ENCODE peak calls at places on chromosome X, in eight cellular contexts. C is SW 1271, Y is ascending aorta, R is bronchial epithelial cell, A is ACHN, X is fibroblast of mammary gland, D is H7, L is breast epithelium. S is an unnamed sample.
A peak's percentile ranks its signal among the peaks of the same experiment; 100 is the strongest.

GRCh38 chrX:116409224-116409623 is 27.2 kb upstream of the SLC6A14 start:
- DNase-seq in X (no peak), D (no peak), Y (no peak), A (no peak), C (no peak), L (no peak), R (no peak), S (no peak)

GRCh38 chrX:14032383-14032782 is 2.7 kb upstream of the GEMIN8 start:
- DNase-seq in X (peak; percentile 71), C (no peak), D (peak; percentile 75), A (peak; percentile 39), R (peak; percentile 26), Y (peak; percentile 78), L (no peak), S (peak; percentile 16)

GRCh38 chrX:146581981-146582712 is 227.4 kb upstream of the CXorf51B start:
- DNase-seq in C (no peak), Y (no peak), D (peak; percentile 5), R (no peak), X (no peak), A (no peak), L (no peak), S (peak; percentile 4)

GRCh38 chrX:56812515-56813105 is 83.6 kb downstream of the NBDY start:
- DNase-seq in D (no peak), Y (no peak), R (no peak), L (no peak), X (no peak), A (no peak), C (no peak), S (no peak)

GRCh38 chrX:150777328-150777992 is 84.3 kb downstream of the MTMR1 start:
- DNase-seq in L (no peak), A (no peak), Y (no peak), R (no peak), X (no peak), D (peak; percentile 38), C (no peak), S (no peak)

GRCh38 chrX:23782863-23783568 is at the start of gene SAT1:
- DNase-seq in D (peak; percentile 97), C (peak; percentile 48), A (peak; percentile 87), Y (peak; percentile 97), R (peak; percentile 78), L (peak; percentile 95), X (peak; percentile 90), S (peak; percentile 88)

GRCh38 chrX:119853449-119853848 is 686 bp upstream of the UPF3B start:
- DNase-seq in R (no peak), D (no peak), C (no peak), X (no peak), A (peak; percentile 11), L (no peak), Y (no peak), S (no peak)

GRCh38 chrX:110119480-110119879 is 116.6 kb downstream of the TMEM164 start:
- DNase-seq in L (no peak), D (no peak), Y (no peak), R (no peak), A (no peak), X (no peak), C (no peak), S (no peak)

GRCh38 chrX:5142644-5143043 is 1086.0 kb downstream of the NLGN4X start:
- DNase-seq in C (no peak), R (no peak), X (no peak), A (no peak), L (no peak), D (no peak), Y (no peak), S (no peak)